ENCODE peak calls at places on chromosome 15, in six cellular contexts. P is CD8-positive, alpha-beta memory T cell; N is naive thymus-derived CD4-positive, alpha-beta T cell; X is psoas muscle; M is ovary; I is upper lobe of right lung. C is an unnamed sample.

GRCh38 chr15:79657722-79658121 is 225.6 kb downstream of the MINAR1 start:
- DNase-seq in N (no peak), P (no peak), I (no peak), X (no peak), M (no peak), C (no peak)

GRCh38 chr15:41828747-41829270 is 917 bp downstream of the JMJD7 start:
- DNase-seq in N (no peak), I (no peak), M (no peak), X (no peak), P (no peak), C (no peak)

GRCh38 chr15:57537072-57537471 is 54.6 kb upstream of the MYZAP start:
- DNase-seq in P (no peak), M (no peak), N (no peak), X (no peak), I (no peak), C (no peak)

GRCh38 chr15:63887630-63888029 is 53.9 kb upstream of the HERC1 start:
- DNase-seq in N (no peak), I (peak), P (no peak), X (no peak), M (no peak), C (no peak)

GRCh38 chr15:80825361-80826030 is 46.3 kb downstream of the CEMIP start:
- DNase-seq in I (no peak), X (no peak), N (no peak), M (no peak), P (no peak), C (no peak)

GRCh38 chr15:45126535-45127158 is 3.0 kb downstream of the DUOXA1 start:
- DNase-seq in I (peak), P (peak), X (no peak), N (peak), M (no peak), C (peak)

GRCh38 chr15:68556139-68556990 is 22.4 kb upstream of the CORO2B start:
- DNase-seq in N (no peak), X (no peak), P (no peak), I (no peak), M (no peak), C (no peak)

GRCh38 chr15:48330045-48330840 is 986 bp upstream of the DUT start:
- DNase-seq in I (no peak), X (no peak), M (no peak), N (no peak), P (no peak), C (no peak)

GRCh38 chr15:36426696-36427095 is 152.7 kb upstream of the CDIN1 start:
- DNase-seq in N (no peak), X (no peak), P (no peak), M (no peak), I (no peak), C (no peak)

GRCh38 chr15:62782100-62782791 is 260.3 kb upstream of the TPM1 start:
- DNase-seq in M (peak), X (peak), I (no peak), N (no peak), P (no peak), C (no peak)

GRCh38 chr15:89197503-89197971 is 23.8 kb downstream of the RLBP1 start:
- DNase-seq in X (no peak), M (no peak), P (no peak), N (no peak), I (peak), C (no peak)

GRCh38 chr15:78210349-78210717 is 24.0 kb downstream of the ACSBG1 start:
- DNase-seq in P (no peak), I (no peak), M (no peak), N (no peak), X (no peak), C (no peak)

GRCh38 chr15:45650889-45651525 is 16.2 kb downstream of the SQOR start:
- DNase-seq in P (no peak), N (no peak), M (no peak), X (no peak), I (no peak), C (no peak)

GRCh38 chr15:67678948-67679347 is 136.4 kb downstream of the MAP2K5 start:
- DNase-seq in X (no peak), I (no peak), M (no peak), P (no peak), N (no peak), C (no peak)

GRCh38 chr15:57220220-57220619 is 156.1 kb upstream of the CGNL1 start:
- DNase-seq in X (no peak), N (no peak), M (no peak), I (no peak), P (no peak), C (no peak)

GRCh38 chr15:92391640-92392039 is 2.0 kb upstream of the ST8SIA2 start:
- DNase-seq in I (no peak), P (no peak), N (no peak), M (no peak), X (no peak), C (no peak)

GRCh38 chr15:39296955-39297354 is 283.9 kb upstream of the THBS1 start:
- DNase-seq in X (no peak), N (no peak), P (no peak), I (no peak), M (no peak), C (no peak)

GRCh38 chr15:67914537-67915373 is 74.9 kb upstream of the RNU6-1 start:
- DNase-seq in M (peak), I (peak), X (peak), N (no peak), P (no peak), C (no peak)

GRCh38 chr15:95169701-95170459 is 938.5 kb downstream of the MCTP2 start:
- DNase-seq in M (no peak), N (no peak), X (peak), P (no peak), I (no peak), C (no peak)

GRCh38 chr15:40957581-40958051 is 4.3 kb downstream of the CHAC1 start:
- DNase-seq in I (no peak), X (peak), M (no peak), N (no peak), P (no peak), C (no peak)

GRCh38 chr15:63348392-63348791 is 33.3 kb downstream of the CA12 start:
- DNase-seq in P (no peak), N (no peak), M (peak), I (peak), X (peak), C (no peak)

GRCh38 chr15:79007066-79007465 is 62.2 kb upstream of the CTSH start:
- DNase-seq in I (no peak), M (no peak), X (peak), N (no peak), P (no peak), C (no peak)

GRCh38 chr15:38129531-38130199 is 123.0 kb upstream of the SPRED1 start:
- DNase-seq in M (peak), N (no peak), I (peak), X (peak), P (no peak), C (no peak)

GRCh38 chr15:62068071-62068786 is 1.5 kb downstream of the C2CD4A start:
- DNase-seq in P (peak), I (peak), M (peak), X (peak), N (no peak), C (peak)

GRCh38 chr15:66763186-66764066 is 61.4 kb downstream of the SMAD6 start:
- DNase-seq in X (peak), N (no peak), I (peak), M (peak), P (no peak), C (no peak)

GRCh38 chr15:46576611-46577010 is 941.8 kb downstream of the SQOR start:
- DNase-seq in I (no peak), N (no peak), X (no peak), P (no peak), M (no peak), C (no peak)

GRCh38 chr15:64461577-64462162 is 1.3 kb downstream of the ZNF609 start:
- DNase-seq in P (no peak), X (no peak), N (peak), M (no peak), I (no peak), C (peak)

GRCh38 chr15:45795487-45796069 is 160.7 kb downstream of the SQOR start:
- DNase-seq in N (no peak), X (no peak), M (no peak), P (no peak), I (no peak), C (peak)

GRCh38 chr15:60722328-60723112 is 243.6 kb upstream of the ICE2 start:
- DNase-seq in M (no peak), I (no peak), X (no peak), P (no peak), N (no peak), C (peak)

GRCh38 chr15:81161851-81162250 is 27.8 kb downstream of the CFAP161 start:
- DNase-seq in P (no peak), N (no peak), M (no peak), I (no peak), X (no peak), C (no peak)

GRCh38 chr15:67372563-67372962 is 118.0 kb downstream of the IQCH start:
- DNase-seq in N (no peak), M (no peak), X (no peak), P (no peak), I (no peak), C (no peak)

GRCh38 chr15:69758291-69758771 is 305.7 kb downstream of the RPLP1 start:
- DNase-seq in M (no peak), X (no peak), P (no peak), N (no peak), I (no peak), C (no peak)

GRCh38 chr15:83775738-83776137 is 121.8 kb downstream of the ADAMTSL3 start:
- DNase-seq in I (no peak), N (no peak), X (no peak), P (no peak), M (no peak), C (no peak)

DNA sequence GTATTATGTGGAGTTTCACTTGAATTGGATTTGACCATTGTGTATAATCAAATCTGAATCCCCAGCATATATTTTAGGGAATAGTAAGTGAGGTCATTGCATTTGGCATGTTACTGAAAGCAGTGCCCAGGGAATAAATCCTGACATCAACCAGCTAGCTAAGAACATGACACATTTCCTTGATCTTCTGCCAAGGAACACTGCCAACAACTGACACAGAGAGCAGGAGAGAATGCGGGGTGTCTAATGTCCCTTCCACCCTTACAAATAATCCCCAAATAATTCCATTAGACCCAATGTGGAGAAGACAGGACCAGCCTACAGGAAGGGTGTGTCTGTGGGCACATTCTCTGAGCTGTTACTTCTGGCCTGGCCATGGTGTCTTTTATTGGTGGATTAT is 30.6 kb upstream of the UBE3A start:
- DNase-seq in M (no peak), N (no peak), X (no peak), P (no peak), I (no peak), C (no peak)
- H3K27ac ChIP-seq in M (no peak), N (no peak), X (peak), P (no peak), I (no peak), C (no peak)

GRCh38 chr15:74199293-74199645 is 3.3 kb downstream of the STRA6 start:
- DNase-seq in X (no peak), M (no peak), P (no peak), I (no peak), N (no peak), C (no peak)

GRCh38 chr15:74201656-74202420 is 749 bp downstream of the STRA6 start:
- DNase-seq in P (no peak), X (no peak), I (no peak), N (no peak), M (no peak), C (no peak)

GRCh38 chr15:74200871-74201419 is 1.6 kb downstream of the STRA6 start:
- DNase-seq in X (peak), N (no peak), I (no peak), P (no peak), M (peak), C (no peak)

GRCh38 chr15:74202461-74203401 is at the start of gene STRA6:
- DNase-seq in I (no peak), N (no peak), P (no peak), X (no peak), M (peak), C (no peak)

DNA sequence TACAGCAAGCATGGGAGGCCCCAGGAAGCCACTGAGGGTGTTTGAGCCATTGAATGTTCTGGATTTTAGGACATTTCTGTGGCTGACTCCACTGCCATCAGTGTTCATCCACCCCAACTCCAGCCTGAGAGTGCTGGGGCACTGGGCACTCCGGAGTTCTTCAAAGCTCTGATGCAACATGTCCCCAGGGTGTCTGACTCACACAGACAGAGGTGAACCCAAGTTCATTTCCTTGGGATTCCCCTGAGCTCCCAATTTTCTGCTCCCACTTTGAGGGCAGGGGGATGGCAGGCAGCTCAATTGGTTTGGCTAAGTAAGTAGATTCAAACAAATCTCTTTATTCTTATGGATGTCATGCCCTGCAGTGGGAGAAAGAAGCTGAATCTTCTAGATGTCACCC is 2.2 kb downstream of the STRA6 start:
- DNase-seq in P (no peak), X (peak), N (no peak), M (peak), I (no peak), C (no peak)
- H3K4me3 ChIP-seq in P (no peak), X (no peak), N (no peak), M (no peak), I (no peak), C (no peak)

DNA sequence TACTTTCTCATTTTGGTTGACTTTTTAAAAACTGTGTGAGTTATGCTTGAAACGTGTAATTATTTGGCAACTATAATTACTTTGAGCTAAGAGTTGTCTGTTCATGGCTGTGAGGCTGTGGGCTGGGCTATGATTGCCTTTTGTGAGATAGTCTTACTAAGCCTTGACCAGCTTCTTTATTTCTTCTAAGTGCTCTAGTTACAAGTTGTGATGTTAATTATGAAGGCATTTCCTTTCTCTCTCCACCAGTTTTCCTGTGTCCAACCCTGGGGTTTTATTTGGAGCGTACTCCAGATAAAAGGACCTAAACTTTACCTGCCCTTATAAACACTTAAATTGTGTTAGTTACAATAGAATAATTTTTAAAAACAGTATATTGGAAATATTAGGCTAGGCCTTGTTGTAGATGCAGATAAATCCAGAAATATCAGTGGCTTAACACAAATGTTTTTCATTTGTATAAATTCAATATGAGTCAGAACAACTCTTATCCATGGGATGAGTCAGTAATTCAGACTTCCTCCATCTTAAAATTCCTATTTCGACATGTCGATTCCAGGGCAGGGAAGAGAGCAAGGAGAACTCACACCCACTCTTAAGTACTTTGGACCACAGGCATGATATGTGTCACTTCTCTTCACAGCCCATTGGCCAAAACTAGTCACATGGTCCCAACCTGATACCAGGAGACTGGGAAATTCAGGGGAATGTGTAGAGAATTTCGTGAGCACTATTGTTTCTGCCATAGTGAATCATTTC is 17.0 kb downstream of the TMEM62 start:
- DNase-seq in I (no peak), M (no peak), P (no peak), X (no peak), N (no peak), C (no peak)
- H3K27ac ChIP-seq in I (no peak), M (no peak), P (no peak), X (no peak), N (no peak), C (no peak)

GRCh38 chr15:51702710-51703109 is 21.4 kb downstream of the SCG3 start:
- DNase-seq in P (no peak), N (no peak), X (no peak), I (no peak), M (no peak), C (no peak)

GRCh38 chr15:51706931-51707608 is 25.8 kb downstream of the SCG3 start:
- DNase-seq in M (no peak), X (no peak), I (no peak), N (no peak), P (no peak), C (no peak)

GRCh38 chr15:51706347-51706746 is 25.0 kb downstream of the SCG3 start:
- DNase-seq in M (no peak), P (no peak), N (no peak), X (no peak), I (no peak), C (no peak)

GRCh38 chr15:51708013-51708412 is 26.7 kb downstream of the SCG3 start:
- DNase-seq in N (no peak), P (no peak), X (no peak), M (no peak), I (no peak), C (no peak)
- H3K4me3 ChIP-seq in N (no peak), P (no peak), X (no peak), M (peak), I (no peak), C (no peak)

DNA sequence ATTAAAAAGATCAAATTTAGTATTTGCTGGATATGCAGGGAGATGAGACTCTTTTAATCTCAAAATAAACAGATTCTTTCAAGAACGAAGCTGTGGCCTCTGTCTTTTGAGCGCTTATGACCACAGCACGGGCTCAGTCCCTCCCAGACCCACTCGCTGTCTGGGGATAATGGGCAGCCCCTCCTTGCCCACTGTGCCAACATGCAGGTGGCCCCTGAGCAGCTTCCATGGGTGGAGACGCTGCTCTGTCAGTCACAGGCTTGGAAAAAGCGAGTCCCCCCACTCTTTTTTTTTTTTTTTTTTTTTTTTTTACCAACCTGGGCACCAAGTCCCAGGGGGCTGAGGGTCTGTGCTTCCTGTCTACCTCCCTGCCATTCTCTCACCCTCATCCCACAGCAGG is 150.9 kb downstream of the LRRK1 start:
- DNase-seq in I (no peak), X (no peak), P (no peak), N (no peak), M (no peak), C (no peak)
- H3K27ac ChIP-seq in I (peak), X (peak), P (no peak), N (no peak), M (peak), C (no peak)

DNA sequence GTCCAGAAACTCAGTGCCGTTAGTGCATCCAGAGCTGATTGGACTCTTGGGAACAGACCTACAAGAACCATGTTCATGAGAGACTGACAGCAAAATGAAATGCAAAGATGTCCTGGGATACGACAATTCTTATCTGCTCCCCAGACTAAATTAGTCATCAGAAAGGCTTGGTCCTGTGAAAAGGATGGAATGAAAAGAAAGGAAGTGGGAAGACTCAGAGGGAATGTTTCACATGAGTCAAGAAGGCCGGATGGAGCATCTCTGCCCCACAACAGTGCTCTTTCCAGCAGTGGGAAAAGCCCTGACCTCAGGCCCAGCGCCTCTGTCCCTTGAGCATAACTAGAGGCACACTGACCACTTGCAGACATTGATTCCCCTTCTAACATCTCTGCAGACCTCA is 39.3 kb upstream of the UACA start:
- DNase-seq in P (no peak), N (no peak), I (no peak), X (no peak), M (no peak), C (no peak)
- H3K4me3 ChIP-seq in P (no peak), N (no peak), I (no peak), X (no peak), M (no peak), C (no peak)

GRCh38 chr15:77042955-77043920 is 27.7 kb downstream of the TSPAN3 start:
- DNase-seq in X (no peak), N (no peak), P (no peak), M (no peak), I (no peak), C (no peak)
- H3K27ac ChIP-seq in X (peak), N (no peak), P (no peak), M (no peak), I (no peak), C (no peak)

GRCh38 chr15:93973287-93973686 is 258.1 kb upstream of the MCTP2 start:
- DNase-seq in I (no peak), P (no peak), M (no peak), X (peak), N (no peak), C (no peak)
- H3K4me3 ChIP-seq in I (no peak), P (no peak), M (no peak), X (no peak), N (no peak), C (no peak)

C was measured in CD4-positive, CD25-positive, alpha-beta regulatory T cell.